ENCODE peak calls at places on chromosomes 6 and 20, in six cellular contexts. H is heart left ventricle, N is Peyer's patch, S is A549, I is sigmoid colon, Q is K562. W is an unnamed sample.

GRCh38 chr20:38982291-38982690 is 20.1 kb downstream of the DHX35 start:
- DNase-seq in H (no peak), N (no peak), S (no peak), I (no peak), Q (no peak), W (no peak)

GRCh38 chr6:28402197-28402596 is 2.6 kb upstream of the ZSCAN12 start:
- DNase-seq in H (no peak), N (no peak), S (no peak), I (no peak), Q (no peak), W (no peak)

GRCh38 chr6:149129401-149130077 is 188.0 kb upstream of the TAB2 start:
- DNase-seq in H (no peak), N (no peak), S (no peak), I (no peak), Q (no peak), W (no peak)

GRCh38 chr6:146670161-146670560 is 71.4 kb downstream of the ADGB start:
- DNase-seq in H (no peak), N (no peak), S (no peak), I (no peak), Q (no peak), W (no peak)

GRCh38 chr20:5567644-5568043 is 182.6 kb upstream of the SHLD1 start:
- DNase-seq in H (no peak), N (no peak), S (no peak), I (no peak), Q (no peak), W (no peak)

GRCh38 chr6:148329568-148330299 is 12.9 kb upstream of the SASH1 start:
- DNase-seq in H (no peak), N (no peak), S (no peak), I (no peak), Q (no peak), W (no peak)

GRCh38 chr6:21312118-21312517 is 281.4 kb upstream of the SOX4 start:
- DNase-seq in H (no peak), N (no peak), S (no peak), I (no peak), Q (no peak), W (no peak)

GRCh38 chr6:77926198-77926752 is 273.4 kb downstream of the MEI4 start:
- DNase-seq in H (no peak), N (no peak), S (no peak), I (no peak), Q (no peak), W (no peak)

GRCh38 chr6:82430611-82431010 is 67.0 kb downstream of the TPBG start:
- DNase-seq in H (no peak), N (no peak), S (no peak), I (no peak), Q (no peak), W (no peak)

GRCh38 chr6:11333292-11333849 is 100.9 kb upstream of the NEDD9 start:
- DNase-seq in H (no peak), N (no peak), S (no peak), I (no peak), Q (no peak), W (no peak)

GRCh38 chr6:29887819-29888581 is 54.3 kb upstream of the HLA-A start:
- DNase-seq in H (peak; percentile 81), N (peak; percentile 83), S (no peak), I (peak; percentile 92), Q (no peak), W (peak; percentile 42)

GRCh38 chr6:89161326-89162046 is 15.6 kb downstream of the PM20D2 start:
- DNase-seq in H (no peak), N (no peak), S (no peak), I (no peak), Q (peak; percentile 6), W (no peak)

GRCh38 chr6:165184192-165184979 is 125.0 kb downstream of the C6orf118 start:
- DNase-seq in H (peak; percentile 10), N (no peak), S (no peak), I (no peak), Q (no peak), W (no peak)

GRCh38 chr20:33674294-33675126 is at the start of gene NECAB3:
- DNase-seq in H (peak; percentile 86), N (peak; percentile 93), S (peak; percentile 54), I (peak; percentile 94), Q (peak; percentile 92), W (peak; percentile 83)

GRCh38 chr20:53116733-53117132 is 144.6 kb downstream of the TSHZ2 start:
- DNase-seq in H (no peak), N (no peak), S (no peak), I (no peak), Q (no peak), W (no peak)

GRCh38 chr6:19472850-19473249 is 364.3 kb upstream of the ID4 start:
- DNase-seq in H (no peak), N (no peak), S (no peak), I (no peak), Q (peak; percentile 24), W (no peak)

GRCh38 chr6:39891976-39892375 is 42.3 kb downstream of the MOCS1 start:
- DNase-seq in H (no peak), N (no peak), S (no peak), I (no peak), Q (no peak), W (no peak)

GRCh38 chr6:54191460-54191859 is 80.2 kb downstream of the MLIP start:
- DNase-seq in H (no peak), N (no peak), S (peak; percentile 1), I (no peak), Q (no peak), W (no peak)

GRCh38 chr20:20334489-20334888 is 33.4 kb upstream of the INSM1 start:
- DNase-seq in H (no peak), N (no peak), S (no peak), I (no peak), Q (no peak), W (no peak)

GRCh38 chr6:31546962-31547726 is at the start of gene NFKBIL1:
- DNase-seq in H (peak; percentile 98), N (peak; percentile 93), S (peak; percentile 97), I (peak; percentile 99), Q (peak; percentile 92), W (peak; percentile 96)
- TF ChIP-seq POLR2A in H (no peak), N (no peak), S (no peak), I (no peak), Q (peak; percentile 71), W (peak; percentile 70)

GRCh38 chr6:34890526-34890910 is 1.5 kb downstream of the ANKS1A start:
- DNase-seq in H (no peak), N (no peak), S (no peak), I (no peak), Q (no peak), W (no peak)
- H3K4me3 ChIP-seq in H (peak overlapping the region; percentile 92), N (peak overlapping the region; percentile 98), S (peak overlapping the region; percentile 71), I (peak overlapping the region; percentile 89), Q (peak overlapping the region; percentile 80), W (peak overlapping the region; percentile 78)

DNA sequence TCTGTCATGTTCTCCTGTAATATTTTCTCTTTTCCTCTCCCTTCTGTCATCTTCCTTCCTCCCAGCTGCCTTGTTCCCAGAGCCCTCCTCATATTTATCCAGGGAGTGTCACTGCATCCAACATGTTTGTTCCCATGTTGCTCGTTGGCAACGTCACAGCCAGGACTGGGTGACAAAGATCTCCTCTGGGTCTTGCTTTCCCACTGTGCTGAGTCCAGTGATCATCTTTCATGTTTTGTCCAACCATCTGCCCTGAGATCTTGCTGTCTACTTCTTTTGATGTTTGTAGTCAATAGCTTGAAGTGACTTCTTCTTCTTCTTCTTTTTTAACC is 26.6 kb downstream of the FARS2 start:
- DNase-seq in H (no peak), N (no peak), S (no peak), I (no peak), Q (no peak), W (no peak)
- H3K27ac ChIP-seq in H (no peak overlapping the region), N (peak overlapping the region; percentile 31), S (no peak overlapping the region), I (no peak overlapping the region), Q (no peak overlapping the region), W (no peak overlapping the region)

GRCh38 chr20:41696428-41696827 is 78.3 kb upstream of the CHD6 start:
- DNase-seq in H (no peak), N (no peak), S (no peak), I (no peak), Q (peak; percentile 47), W (no peak)

GRCh38 chr20:41694796-41695195 is 76.6 kb upstream of the CHD6 start:
- DNase-seq in H (no peak), N (no peak), S (no peak), I (no peak), Q (no peak), W (no peak)

GRCh38 chr20:41690702-41691101 is 72.5 kb upstream of the CHD6 start:
- DNase-seq in H (no peak), N (no peak), S (no peak), I (no peak), Q (no peak), W (no peak)

GRCh38 chr20:41692479-41693135 is 74.4 kb upstream of the CHD6 start:
- DNase-seq in H (peak; percentile 87), N (peak; percentile 79), S (peak; percentile 77), I (peak; percentile 94), Q (peak; percentile 52), W (peak; percentile 69)

GRCh38 chr20:41693136-41693979 is 75.2 kb upstream of the CHD6 start:
- DNase-seq in H (peak; percentile 84), N (peak; percentile 76), S (peak; percentile 94), I (peak; percentile 90), Q (peak; percentile 65), W (peak; percentile 78)
- TF ChIP-seq POLR2A in H (no peak), N (peak; percentile 30), S (peak; percentile 80), I (peak; percentile 51), Q (peak; percentile 82), W (peak; percentile 17)

DNA sequence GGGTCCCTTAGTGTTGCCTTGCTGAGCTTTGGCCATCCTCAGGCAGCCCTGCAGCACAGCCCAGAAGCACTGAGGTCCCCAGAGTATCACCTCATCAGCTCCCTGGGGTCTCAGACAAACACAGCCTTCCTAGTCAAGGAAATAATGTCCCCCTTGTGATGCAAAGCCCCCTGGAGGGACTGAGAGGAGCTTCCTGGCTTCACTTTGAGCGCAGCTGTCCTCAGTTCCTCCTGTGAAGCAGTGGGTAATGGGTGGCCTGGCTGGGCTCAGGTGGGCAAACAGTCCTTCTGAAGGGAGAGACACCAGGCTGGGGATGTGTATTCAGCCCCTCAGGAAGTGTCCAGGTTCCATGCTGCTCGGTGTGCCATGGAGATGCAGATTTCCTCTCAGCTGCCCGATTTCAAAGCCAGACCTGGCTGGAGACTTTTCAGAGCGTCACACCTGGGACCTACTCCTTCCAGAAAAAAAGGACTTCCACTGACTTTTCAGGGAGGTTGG is 79.2 kb upstream of the FOXA2 start:
- DNase-seq in H (no peak), N (no peak), S (no peak), I (no peak), Q (no peak), W (no peak)
- H3K4me3 ChIP-seq in H (no peak overlapping the region), N (no peak overlapping the region), S (no peak overlapping the region), I (no peak overlapping the region), Q (no peak overlapping the region), W (no peak overlapping the region)

GRCh38 chr6:6890400-6890858 is 217.3 kb upstream of the RREB1 start:
- DNase-seq in H (peak; percentile 59), N (peak; percentile 63), S (no peak), I (no peak), Q (peak; percentile 47), W (no peak)
- H3K27ac ChIP-seq in H (peak overlapping the region; percentile 74), N (peak overlapping the region; percentile 65), S (no peak overlapping the region), I (no peak overlapping the region), Q (peak overlapping the region; percentile 51), W (no peak overlapping the region)

W was measured in prostate gland.